ENCODE peak calls at places on chromosomes 12 and 14, in four cellular contexts. Q, R, N and W are unnamed samples.

GRCh38 chr12:114001731-114002340 is 35.7 kb upstream of the RBM19 start:
- DNase-seq in Q (no peak), R (no peak), N (no peak), W (no peak)

GRCh38 chr12:96908170-96908675 is 1.2 kb downstream of the NEDD1 start:
- DNase-seq in N (no peak), R (no peak), Q (no peak), W (no peak)

GRCh38 chr12:107096571-107096970 is 3.2 kb upstream of the CRY1 start:
- DNase-seq in Q (no peak), N (no peak), R (no peak), W (no peak)

GRCh38 chr12:67155863-67156262 is 113.3 kb upstream of the CAND1 start:
- DNase-seq in N (no peak), Q (peak), R (no peak), W (no peak)

GRCh38 chr14:104968153-104968527 is 10.0 kb downstream of the AHNAK2 start:
- DNase-seq in Q (peak), R (peak), N (peak), W (peak)

GRCh38 chr12:47323802-47324201 is 244.0 kb upstream of the AMIGO2 start:
- DNase-seq in Q (no peak), R (no peak), N (no peak), W (no peak)

GRCh38 chr14:53108292-53108937 is 44.7 kb downstream of the DDHD1 start:
- DNase-seq in R (no peak), N (no peak), Q (no peak), W (no peak)

GRCh38 chr12:21334771-21335325 is at the start of gene SLCO1A2:
- DNase-seq in R (no peak), N (no peak), Q (no peak), W (no peak)

GRCh38 chr12:6285532-6286306 is 24.8 kb upstream of the PLEKHG6 start:
- DNase-seq in N (no peak), R (no peak), Q (no peak), W (no peak)

GRCh38 chr12:27396416-27396815 is 50.1 kb upstream of the SMCO2 start:
- DNase-seq in R (no peak), N (no peak), Q (no peak), W (no peak)

GRCh38 chr12:119859241-119859640 is 17.9 kb downstream of the CIT start:
- DNase-seq in Q (no peak), N (no peak), R (no peak), W (no peak)

GRCh38 chr14:21317433-21317832 is 37.5 kb downstream of the RPGRIP1 start:
- DNase-seq in N (no peak), Q (no peak), R (no peak), W (peak)

GRCh38 chr14:84750763-84751554 is 779.0 kb upstream of the FLRT2 start:
- DNase-seq in N (no peak), R (no peak), Q (peak), W (no peak)

GRCh38 chr14:22650960-22651521 is 6.9 kb upstream of the OR6J1 start:
- DNase-seq in R (no peak), N (no peak), Q (peak), W (no peak)

GRCh38 chr12:132568301-132568700 is 42.1 kb downstream of the LRCOL1 start:
- DNase-seq in Q (no peak), N (no peak), R (no peak), W (no peak)

GRCh38 chr14:32468955-32469354 is 139.9 kb downstream of the AKAP6 start:
- DNase-seq in R (no peak), N (no peak), Q (peak), W (no peak)

GRCh38 chr12:111425655-111426054 is 19.9 kb downstream of the SH2B3 start:
- DNase-seq in R (no peak), N (no peak), Q (no peak), W (no peak)

GRCh38 chr12:67415473-67415872 is 146.3 kb downstream of the CAND1 start:
- DNase-seq in R (peak), Q (peak), N (no peak), W (peak)

GRCh38 chr12:67909091-67909531 is 80.1 kb upstream of the IFNG-AS1 start:
- DNase-seq in Q (peak), N (no peak), R (no peak), W (no peak)

GRCh38 chr12:24760606-24761378 is 188.1 kb downstream of the BCAT1 start:
- DNase-seq in Q (no peak), N (no peak), R (no peak), W (no peak)

GRCh38 chr12:108633534-108634224 is at the start of gene SELPLG:
- DNase-seq in N (no peak), R (no peak), Q (no peak), W (no peak)

GRCh38 chr12:105554223-105554678 is 223.8 kb downstream of the C12orf75 start:
- DNase-seq in Q (no peak), R (peak), N (no peak), W (peak)

GRCh38 chr12:104718581-104718980 is 239.5 kb downstream of the SLC41A2 start:
- DNase-seq in R (peak), N (no peak), Q (peak), W (no peak)

GRCh38 chr12:106128526-106129430 is 10.0 kb downstream of the NUAK1 start:
- DNase-seq in N (no peak), R (no peak), Q (no peak), W (no peak)

GRCh38 chr14:63275611-63276010 is 43.1 kb downstream of the GPHB5 start:
- DNase-seq in R (no peak), N (no peak), Q (no peak), W (no peak)

GRCh38 chr12:17108877-17109520 is 503.0 kb upstream of the LMO3 start:
- DNase-seq in Q (peak), R (no peak), N (no peak), W (no peak)

DNA sequence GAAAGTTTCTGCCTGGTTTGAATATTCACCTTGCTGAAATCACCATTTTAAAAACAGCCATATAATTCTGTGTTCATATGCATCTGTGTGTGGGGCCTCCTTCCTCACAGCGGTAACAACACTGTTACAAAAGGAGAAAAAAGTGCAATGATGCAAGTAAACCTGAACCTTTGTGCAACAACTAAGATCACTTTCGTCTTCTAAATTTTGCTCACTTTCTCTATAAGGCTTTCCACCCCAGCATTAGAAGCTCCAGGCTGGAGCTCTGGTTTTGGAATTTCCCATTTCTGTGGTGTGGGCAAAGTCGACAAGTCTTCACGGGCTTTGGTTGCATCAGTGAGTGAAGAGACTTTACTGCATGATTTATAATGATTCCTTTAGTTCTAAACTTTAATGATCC is 18.4 kb downstream of the FGD6 start:
- DNase-seq in N (no peak), Q (no peak), R (no peak), W (no peak)
- H3K4me3 ChIP-seq in N (no peak), Q (no peak), R (no peak), W (no peak)

GRCh38 chr12:54214553-54215374 is 26.0 kb upstream of the SMUG1 start:
- DNase-seq in Q (peak), R (peak), N (peak), W (peak)
- H3K4me3 ChIP-seq in Q (no peak), R (no peak), N (peak), W (no peak)

GRCh38 chr12:57737467-57738141 is 938 bp downstream of the AGAP2 start:
- DNase-seq in N (peak), Q (no peak), R (peak), W (peak)

GRCh38 chr12:57739387-57739786 is 845 bp upstream of the AGAP2 start:
- DNase-seq in Q (no peak), R (no peak), N (no peak), W (peak)

GRCh38 chr12:57738661-57739237 is at the start of gene AGAP2:
- DNase-seq in R (peak), Q (no peak), N (peak), W (peak)

GRCh38 chr12:57736743-57737466 is 1.6 kb downstream of the AGAP2 start:
- DNase-seq in Q (no peak), N (no peak), R (peak), W (peak)

GRCh38 chr12:57738142-57738474 is 434 bp downstream of the AGAP2 start:
- DNase-seq in Q (no peak), N (no peak), R (no peak), W (no peak)
- H3K4me3 ChIP-seq in Q (no peak), N (peak), R (peak), W (peak)

GRCh38 chr14:55139152-55139551 is 10.1 kb downstream of the LGALS3 start:
- DNase-seq in Q (no peak), R (no peak), N (no peak), W (no peak)

GRCh38 chr14:55136241-55136640 is 7.2 kb downstream of the LGALS3 start:
- DNase-seq in Q (peak), N (no peak), R (no peak), W (no peak)

GRCh38 chr14:55138091-55138490 is 9.0 kb downstream of the LGALS3 start:
- DNase-seq in R (peak), N (no peak), Q (no peak), W (peak)

GRCh38 chr14:55139696-55140509 is 10.9 kb downstream of the LGALS3 start:
- DNase-seq in R (no peak), N (no peak), Q (no peak), W (no peak)

DNA sequence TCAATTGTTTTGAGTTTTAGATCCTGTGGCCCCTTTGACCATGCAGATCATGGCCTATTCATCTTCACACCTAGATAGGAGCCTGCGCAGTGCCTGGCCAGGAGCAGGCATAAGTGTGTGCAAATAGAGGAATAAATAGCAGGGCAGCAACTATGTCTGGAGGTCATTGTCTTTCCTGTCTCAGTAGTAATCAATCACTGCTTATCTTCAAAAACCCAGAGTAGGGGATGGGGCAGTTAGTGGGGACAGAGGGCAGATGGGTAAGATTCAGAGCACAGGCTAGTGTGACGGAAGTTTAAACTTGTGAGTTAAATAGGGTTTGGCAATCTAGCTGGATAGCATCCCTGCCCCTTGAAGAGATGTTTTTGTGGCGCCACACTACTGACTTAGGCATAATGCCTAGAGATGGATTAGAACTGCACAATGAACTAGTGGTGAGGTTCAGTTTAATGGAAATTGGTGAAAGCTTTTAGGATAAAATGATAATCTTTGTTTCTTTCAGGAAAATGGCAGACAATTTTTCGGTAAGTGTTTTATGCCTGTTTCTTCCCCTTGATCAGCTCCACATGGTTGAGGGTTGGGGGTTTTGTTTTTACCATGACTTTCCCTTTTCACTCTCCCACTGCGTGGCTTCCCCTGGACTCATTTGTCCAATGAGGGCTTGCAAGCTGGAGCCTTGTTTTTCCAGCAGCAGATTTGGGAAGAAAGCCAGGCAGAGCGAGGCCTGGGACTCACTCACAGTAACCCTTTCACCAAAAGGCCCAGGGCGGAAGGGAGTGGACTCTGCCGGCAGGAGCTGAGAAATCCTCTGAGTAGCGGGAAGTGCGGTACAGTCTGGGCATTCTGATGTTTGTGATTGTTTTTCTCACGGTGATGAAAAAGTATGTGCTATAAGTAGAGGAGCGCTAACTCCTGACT is 8.1 kb downstream of the LGALS3 start:
- DNase-seq in R (no peak), N (no peak), Q (peak), W (no peak)
- H3K4me3 ChIP-seq in R (no peak), N (no peak), Q (no peak), W (no peak)

GRCh38 chr12:18482601-18483120 is 221.3 kb downstream of the PIK3C2G start:
- DNase-seq in Q (no peak), R (no peak), N (no peak), W (no peak)
- H3K4me3 ChIP-seq in Q (no peak), R (no peak), N (no peak), W (no peak)

DNA sequence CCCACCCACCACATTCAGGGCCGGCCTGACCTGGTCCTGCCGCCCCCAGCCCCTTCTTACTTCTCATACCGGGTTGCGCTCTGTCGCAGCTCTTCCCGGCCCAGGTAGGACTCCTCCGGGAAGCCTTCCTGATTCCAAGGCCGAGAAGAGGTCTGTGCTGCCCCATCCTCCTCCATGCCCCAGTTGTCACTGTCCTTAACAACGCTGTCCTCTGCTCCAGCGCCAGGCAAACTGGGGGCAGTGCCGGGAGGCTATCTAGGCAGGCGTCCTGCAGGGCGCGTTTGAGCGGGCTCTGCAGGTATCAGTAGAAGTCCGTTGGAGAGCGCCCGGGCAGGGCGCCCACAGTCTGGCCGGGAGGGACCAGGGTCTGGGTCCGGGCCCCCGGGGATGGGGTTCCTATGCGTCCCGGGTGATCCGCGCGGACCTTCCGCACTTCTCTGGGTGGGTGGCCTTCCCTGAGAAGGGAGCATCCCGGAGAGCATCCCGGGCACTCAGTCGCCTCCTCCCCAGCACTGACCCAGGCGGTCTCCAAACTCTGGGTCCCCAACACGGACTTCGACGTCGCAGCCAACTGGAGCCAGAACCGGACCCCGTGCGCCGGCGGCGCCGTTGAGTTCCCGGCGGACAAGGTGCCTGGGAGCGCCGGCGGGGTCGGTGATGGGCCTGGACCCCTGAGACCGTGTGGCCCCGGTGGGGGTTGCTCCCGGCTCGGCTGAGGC is 897 bp downstream of the AMN start:
- DNase-seq in R (peak), N (peak), Q (no peak), W (peak)
- H3K4me3 ChIP-seq in R (peak), N (no peak), Q (no peak), W (peak)

GRCh38 chr14:33767721-33768457 is 183.0 kb downstream of the EGLN3 start:
- DNase-seq in R (no peak), N (no peak), Q (no peak), W (no peak)

GRCh38 chr14:33774161-33774560 is 176.7 kb downstream of the EGLN3 start:
- DNase-seq in N (no peak), R (no peak), Q (no peak), W (no peak)

GRCh38 chr14:33765251-33765650 is 185.6 kb downstream of the EGLN3 start:
- DNase-seq in R (peak), N (peak), Q (peak), W (peak)

GRCh38 chr14:33773205-33774030 is 177.5 kb downstream of the EGLN3 start:
- DNase-seq in R (no peak), Q (no peak), N (no peak), W (no peak)

DNA sequence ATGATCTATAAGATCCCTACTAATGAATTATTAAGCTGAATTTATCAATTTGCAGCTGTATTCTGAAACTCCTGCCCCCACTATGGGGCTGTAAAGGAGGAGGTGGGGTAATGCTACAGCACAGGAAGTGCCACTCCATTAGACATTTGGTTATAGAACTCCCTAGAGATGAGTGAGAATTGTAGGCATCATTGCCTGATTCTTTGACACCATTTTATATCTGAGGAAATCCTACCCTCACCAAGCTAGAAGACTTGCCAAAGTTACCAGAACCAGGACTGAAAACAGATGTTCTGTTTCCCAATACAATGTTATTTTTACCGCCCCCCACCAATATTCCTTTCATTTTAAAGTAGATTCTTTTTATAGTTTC is 182.4 kb downstream of the EGLN3 start:
- DNase-seq in N (no peak), R (no peak), Q (no peak), W (no peak)
- H3K4me3 ChIP-seq in N (no peak), R (no peak), Q (no peak), W (no peak)

GRCh38 chr12:64221656-64222010 is 463 bp downstream of the KICS2 start:
- DNase-seq in N (peak), Q (peak), R (peak), W (peak)

GRCh38 chr12:64222011-64222765 is at the start of gene KICS2:
- DNase-seq in N (peak), Q (peak), R (peak), W (peak)

GRCh38 chr12:64218597-64218996 is 3.5 kb downstream of the KICS2 start:
- DNase-seq in R (no peak), N (no peak), Q (no peak), W (no peak)

GRCh38 chr12:64219135-64219534 is 3.0 kb downstream of the KICS2 start:
- DNase-seq in N (no peak), Q (no peak), R (no peak), W (no peak)

GRCh38 chr12:64220046-64220445 is 2.0 kb downstream of the KICS2 start:
- DNase-seq in R (no peak), N (no peak), Q (no peak), W (no peak)
- H3K4me3 ChIP-seq in R (no peak), N (no peak), Q (no peak), W (no peak)

DNA sequence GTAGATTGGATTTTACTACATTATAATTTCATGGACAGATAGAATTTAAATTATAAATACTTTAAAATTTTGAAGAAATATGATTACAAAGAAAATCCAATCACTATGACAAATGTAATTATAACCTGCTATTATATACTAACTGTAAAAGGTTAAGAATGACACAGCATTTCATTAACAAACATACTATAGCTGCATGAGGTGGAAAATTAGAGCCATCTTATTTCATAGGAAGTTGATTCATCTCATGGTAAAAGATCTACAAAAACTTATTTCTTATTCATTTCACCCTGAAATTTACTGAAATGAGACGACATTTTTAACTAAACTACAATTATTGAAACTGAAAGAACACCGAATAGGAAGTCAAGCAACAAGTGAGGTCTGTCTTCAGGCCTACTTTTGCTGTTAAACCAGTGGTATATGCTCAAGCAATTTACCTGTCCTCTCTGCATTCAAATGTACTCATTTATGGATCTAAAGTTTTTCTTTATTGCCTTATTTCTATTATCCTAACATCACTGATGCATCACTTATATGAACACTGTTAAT is 87.2 kb downstream of the CEP83 start:
- DNase-seq in Q (no peak), R (no peak), N (no peak), W (no peak)
- H3K4me3 ChIP-seq in Q (no peak), R (no peak), N (no peak), W (no peak)